ENCODE peak calls at places on chromosomes 1 and 21, in eight cellular contexts. U, V, D, M, Y, O, Z and B are unnamed samples.

GRCh38 chr1:208513799-208514198 is 269.6 kb upstream of the PLXNA2 start:
- DNase-seq in U (no peak), V (no peak), D (no peak), M (no peak), Y (no peak), O (no peak), Z (no peak), B (no peak)

GRCh38 chr1:201229771-201230635 is 39.4 kb downstream of the IGFN1 start:
- DNase-seq in U (no peak), V (no peak), D (no peak), M (peak), Y (no peak), O (peak), Z (no peak), B (peak)

GRCh38 chr1:44946720-44947059 is 39.7 kb downstream of the EIF2B3 start:
- DNase-seq in U (no peak), V (no peak), D (no peak), M (no peak), Y (no peak), O (no peak), Z (no peak), B (peak)

GRCh38 chr1:203320546-203321272 is 15.4 kb downstream of the BTG2 start:
- DNase-seq in U (peak), V (no peak), D (peak), M (no peak), Y (peak), O (peak), Z (peak), B (peak)

GRCh38 chr1:228697209-228698016 is 37.9 kb upstream of the RHOU start:
- DNase-seq in U (peak), V (peak), D (no peak), M (no peak), Y (peak), O (peak), Z (peak), B (no peak)

GRCh38 chr1:205961970-205962820 is 18.9 kb upstream of the SLC26A9 start:
- DNase-seq in U (peak), V (no peak), D (no peak), M (no peak), Y (peak), O (no peak), Z (no peak), B (peak)

GRCh38 chr1:5620997-5621396 is 371.2 kb downstream of the NPHP4 start:
- DNase-seq in U (no peak), V (no peak), D (no peak), M (no peak), Y (no peak), O (no peak), Z (no peak), B (no peak)

GRCh38 chr1:235074335-235075120 is 54.1 kb downstream of the TOMM20 start:
- DNase-seq in U (peak), V (peak), D (no peak), M (peak), Y (peak), O (no peak), Z (peak), B (peak)

GRCh38 chr21:15754640-15755039 is 24.9 kb downstream of the USP25 start:
- DNase-seq in U (no peak), V (no peak), D (no peak), M (no peak), Y (no peak), O (no peak), Z (no peak), B (no peak)

GRCh38 chr1:198837276-198838021 is 198.6 kb downstream of the PTPRC start:
- DNase-seq in U (no peak), V (no peak), D (no peak), M (no peak), Y (no peak), O (no peak), Z (no peak), B (no peak)

GRCh38 chr1:161781995-161782394 is 15.9 kb downstream of the ATF6 start:
- DNase-seq in U (no peak), V (no peak), D (no peak), M (peak), Y (no peak), O (no peak), Z (no peak), B (no peak)

GRCh38 chr1:177848577-177848976 is 121.3 kb downstream of the SEC16B start:
- DNase-seq in U (no peak), V (no peak), D (no peak), M (no peak), Y (no peak), O (no peak), Z (no peak), B (no peak)

GRCh38 chr1:31930827-31931226 is 7.3 kb downstream of the PTP4A2 start:
- DNase-seq in U (no peak), V (no peak), D (no peak), M (no peak), Y (no peak), O (no peak), Z (no peak), B (peak)

GRCh38 chr1:62435231-62436038 is 1.4 kb upstream of the USP1 start:
- DNase-seq in U (peak), V (no peak), D (no peak), M (no peak), Y (no peak), O (peak), Z (peak), B (no peak)

GRCh38 chr1:46767649-46768282 is 31.1 kb upstream of the CYP4B1 start:
- DNase-seq in U (peak), V (no peak), D (no peak), M (no peak), Y (no peak), O (no peak), Z (no peak), B (no peak)

GRCh38 chr1:2967881-2968280 is 53.4 kb upstream of the ACTRT2 start:
- DNase-seq in U (no peak), V (peak), D (no peak), M (no peak), Y (no peak), O (no peak), Z (no peak), B (peak)

GRCh38 chr1:67339623-67340343 is 32.1 kb downstream of the IL12RB2 start:
- DNase-seq in U (no peak), V (no peak), D (no peak), M (peak), Y (no peak), O (no peak), Z (no peak), B (peak)

GRCh38 chr1:17181785-17182464 is 23.0 kb upstream of the PADI1 start:
- DNase-seq in U (no peak), V (no peak), D (no peak), M (no peak), Y (no peak), O (no peak), Z (no peak), B (no peak)

GRCh38 chr1:38657441-38657840 is 202.1 kb downstream of the RRAGC start:
- DNase-seq in U (no peak), V (no peak), D (no peak), M (no peak), Y (no peak), O (no peak), Z (no peak), B (no peak)

GRCh38 chr1:104084380-104084779 is 334.7 kb downstream of the AMY1C start:
- DNase-seq in U (no peak), V (no peak), D (no peak), M (no peak), Y (no peak), O (no peak), Z (no peak), B (no peak)

GRCh38 chr1:42037586-42037985 is 115.6 kb upstream of the GUCA2B start:
- DNase-seq in U (no peak), V (no peak), D (no peak), M (no peak), Y (no peak), O (no peak), Z (no peak), B (no peak)

GRCh38 chr1:167623951-167624350 is 6.1 kb upstream of the RCSD1 start:
- DNase-seq in U (no peak), V (no peak), D (no peak), M (no peak), Y (no peak), O (no peak), Z (no peak), B (no peak)

GRCh38 chr1:18901952-18902522 is 318 bp downstream of the ALDH4A1 start:
- DNase-seq in U (no peak), V (no peak), D (no peak), M (peak), Y (no peak), O (no peak), Z (no peak), B (peak)

GRCh38 chr1:198687429-198687828 is 48.6 kb downstream of the PTPRC start:
- DNase-seq in U (no peak), V (no peak), D (peak), M (no peak), Y (no peak), O (no peak), Z (no peak), B (no peak)

GRCh38 chr1:65146908-65147423 is 1.0 kb upstream of the AK4 start:
- DNase-seq in U (no peak), V (peak), D (no peak), M (no peak), Y (no peak), O (no peak), Z (no peak), B (peak)

GRCh38 chr1:154403983-154404382 is 1.2 kb upstream of the IL6R start:
- DNase-seq in U (no peak), V (no peak), D (no peak), M (no peak), Y (no peak), O (no peak), Z (no peak), B (no peak)

GRCh38 chr1:157968951-157969350 is 24.5 kb upstream of the KIRREL1 start:
- DNase-seq in U (no peak), V (no peak), D (no peak), M (peak), Y (no peak), O (no peak), Z (peak), B (peak)

GRCh38 chr1:25873120-25873519 is 2.4 kb downstream of the PAQR7 start:
- DNase-seq in U (no peak), V (peak), D (no peak), M (no peak), Y (no peak), O (peak), Z (no peak), B (no peak)

GRCh38 chr1:151058682-151059341 is 610 bp downstream of the CDC42SE1 start:
- DNase-seq in U (peak), V (no peak), D (no peak), M (peak), Y (peak), O (peak), Z (peak), B (no peak)

GRCh38 chr1:27409669-27410068 is 17.2 kb downstream of the GPR3 start:
- DNase-seq in U (no peak), V (no peak), D (no peak), M (no peak), Y (no peak), O (peak), Z (no peak), B (no peak)

GRCh38 chr1:156319664-156320063 is 18.4 kb downstream of the CCT3 start:
- DNase-seq in U (no peak), V (no peak), D (no peak), M (no peak), Y (no peak), O (no peak), Z (no peak), B (peak)

GRCh38 chr1:204390731-204391466 is 20.7 kb downstream of the PPP1R15B start:
- DNase-seq in U (no peak), V (no peak), D (no peak), M (no peak), Y (no peak), O (no peak), Z (no peak), B (no peak)

GRCh38 chr1:1250828-1251284 is 4.3 kb upstream of the C1QTNF12 start:
- DNase-seq in U (no peak), V (no peak), D (peak), M (no peak), Y (no peak), O (peak), Z (no peak), B (no peak)

GRCh38 chr1:41626146-41626545 is 141.7 kb upstream of the EDN2 start:
- DNase-seq in U (no peak), V (no peak), D (no peak), M (no peak), Y (no peak), O (peak), Z (no peak), B (peak)

GRCh38 chr1:167416506-167416905 is 101.8 kb downstream of the CD247 start:
- DNase-seq in U (peak), V (no peak), D (no peak), M (no peak), Y (no peak), O (no peak), Z (no peak), B (no peak)

GRCh38 chr1:156475568-156476500 is 24.7 kb downstream of the MEF2D start:
- DNase-seq in U (no peak), V (peak), D (no peak), M (peak), Y (no peak), O (peak), Z (peak), B (peak)

GRCh38 chr1:90821793-90822359 is 104.8 kb upstream of the BARHL2 start:
- DNase-seq in U (no peak), V (no peak), D (no peak), M (no peak), Y (no peak), O (no peak), Z (no peak), B (no peak)

GRCh38 chr21:40466893-40467483 is 380.0 kb downstream of the DSCAM start:
- DNase-seq in U (no peak), V (no peak), D (no peak), M (no peak), Y (peak), O (no peak), Z (no peak), B (no peak)